ENCODE peak calls at places on chromosomes 3 and 15, in six cellular contexts. B is BJ, S is bronchial epithelial cell, H is lung, W is WTC11, K is NCI-H774. R is an unnamed sample.

GRCh38 chr3:105747056-105747455 is 121.8 kb downstream of the CBLB start:
- DNase-seq in B (peak), S (peak), H (no peak), W (no peak), K (no peak), R (no peak)

GRCh38 chr3:51830345-51830744 is 31.1 kb upstream of the IQCF2 start:
- DNase-seq in B (no peak), S (no peak), H (no peak), W (no peak), K (no peak), R (no peak)

GRCh38 chr15:52730163-52730562 is 51.0 kb upstream of the ATOSA start:
- DNase-seq in B (peak), S (peak), H (no peak), W (no peak), K (no peak), R (no peak)

GRCh38 chr15:54803139-54803808 is 393.5 kb downstream of the RSL24D1 start:
- DNase-seq in B (no peak), S (peak), H (no peak), W (no peak), K (no peak), R (peak)

GRCh38 chr3:124783696-124784095 is 53.4 kb downstream of the UMPS start:
- DNase-seq in B (no peak), S (no peak), H (no peak), W (no peak), K (no peak), R (no peak)

GRCh38 chr3:105907790-105908189 is 39.0 kb upstream of the CBLB start:
- DNase-seq in B (no peak), S (no peak), H (no peak), W (no peak), K (no peak), R (no peak)

GRCh38 chr3:188266581-188267274 is 112.8 kb downstream of the LPP start:
- DNase-seq in B (peak), S (no peak), H (peak), W (no peak), K (no peak), R (no peak)

GRCh38 chr15:78347586-78348543 is 7.7 kb downstream of the CRABP1 start:
- DNase-seq in B (no peak), S (peak), H (no peak), W (no peak), K (no peak), R (peak)

GRCh38 chr15:24777307-24777706 is 101.7 kb downstream of the NPAP1 start:
- DNase-seq in B (no peak), S (no peak), H (no peak), W (no peak), K (no peak), R (no peak)

GRCh38 chr15:43958894-43959330 is 132.1 kb downstream of the WDR76 start:
- DNase-seq in B (peak), S (peak), H (no peak), W (no peak), K (no peak), R (no peak)

GRCh38 chr3:62665627-62666433 is 209.4 kb downstream of the CADPS start:
- DNase-seq in B (no peak), S (peak), H (peak), W (peak), K (peak), R (peak)

GRCh38 chr3:68972358-68972979 is 40.1 kb upstream of the TAFA4 start:
- DNase-seq in B (no peak), S (peak), H (no peak), W (peak), K (peak), R (peak)

GRCh38 chr3:183968846-183969245 is 48.8 kb downstream of the ABCC5 start:
- DNase-seq in B (peak), S (no peak), H (no peak), W (no peak), K (no peak), R (no peak)

GRCh38 chr3:37961622-37962455 is 28.7 kb upstream of the VILL start:
- DNase-seq in B (no peak), S (no peak), H (no peak), W (no peak), K (no peak), R (no peak)

GRCh38 chr15:42622328-42622925 is 47.0 kb downstream of the STARD9 start:
- DNase-seq in B (no peak), S (peak), H (no peak), W (no peak), K (no peak), R (no peak)

GRCh38 chr3:160331127-160331937 is 67.7 kb downstream of the IFT80 start:
- DNase-seq in B (peak), S (peak), H (no peak), W (no peak), K (no peak), R (no peak)

GRCh38 chr3:188573286-188573928 is 419.4 kb downstream of the LPP start:
- DNase-seq in B (no peak), S (no peak), H (no peak), W (peak), K (no peak), R (no peak)

GRCh38 chr3:172543419-172543818 is 20.2 kb upstream of the TNFSF10 start:
- DNase-seq in B (no peak), S (no peak), H (no peak), W (no peak), K (no peak), R (no peak)

GRCh38 chr3:71498053-71498452 is 85.5 kb downstream of the FOXP1 start:
- DNase-seq in B (no peak), S (no peak), H (no peak), W (peak), K (no peak), R (no peak)

GRCh38 chr15:31016446-31016915 is 25.1 kb upstream of the MTMR10 start:
- DNase-seq in B (peak), S (peak), H (no peak), W (no peak), K (peak), R (no peak)

GRCh38 chr3:186002884-186003472 is 65.2 kb upstream of the TRA2B start:
- DNase-seq in B (no peak), S (peak), H (no peak), W (peak), K (no peak), R (no peak)

GRCh38 chr3:113136071-113136470 is 75.3 kb upstream of the BOC start:
- DNase-seq in B (no peak), S (peak), H (no peak), W (no peak), K (no peak), R (peak)

GRCh38 chr3:170584585-170585007 is 1.3 kb downstream of the SLC7A14 start:
- DNase-seq in B (no peak), S (peak), H (peak), W (peak), K (no peak), R (peak)

GRCh38 chr15:48667701-48668100 is 22.2 kb upstream of the FBN1 start:
- DNase-seq in B (peak), S (no peak), H (no peak), W (no peak), K (no peak), R (no peak)

GRCh38 chr15:41104234-41104633 is 11.8 kb downstream of the INO80 start:
- DNase-seq in B (no peak), S (peak), H (no peak), W (no peak), K (no peak), R (no peak)

GRCh38 chr15:40336129-40337122 is 4.3 kb downstream of the CCDC9B start:
- DNase-seq in B (no peak), S (no peak), H (no peak), W (peak), K (no peak), R (no peak)

GRCh38 chr3:66441124-66441523 is 59.7 kb downstream of the LRIG1 start:
- DNase-seq in B (no peak), S (peak), H (no peak), W (no peak), K (no peak), R (no peak)

GRCh38 chr3:41064526-41064925 is 134.8 kb upstream of the CTNNB1 start:
- DNase-seq in B (no peak), S (no peak), H (no peak), W (no peak), K (no peak), R (no peak)

GRCh38 chr3:139127101-139127500 is 82.4 kb upstream of the PRR23C start:
- DNase-seq in B (no peak), S (peak), H (no peak), W (no peak), K (no peak), R (no peak)

R was measured in NCI-H510A treated with DMSO at 0.1 percent for 48 hours.